ENCODE peak calls at places on chromosomes 11 and 22, in five cellular contexts. One of them, this sample, is unnamed.

GRCh38 chr11:65851083-65851579 is 6.8 kb downstream of the CFL1 start:
- DNase-seq in A549: no peak
- DNase-seq in GM12878: no peak
- DNase-seq in HepG2: no peak
- DNase-seq in K562: peak
- DNase-seq in this sample: peak

GRCh38 chr11:102800774-102801173 is 2.8 kb upstream of the MMP1 start:
- DNase-seq in A549: no peak
- DNase-seq in GM12878: no peak
- DNase-seq in HepG2: no peak
- DNase-seq in K562: no peak
- DNase-seq in this sample: no peak

GRCh38 chr11:129278586-129279319 is 86.6 kb upstream of the ARHGAP32 start:
- DNase-seq in A549: no peak
- DNase-seq in GM12878: no peak
- DNase-seq in HepG2: no peak
- DNase-seq in K562: no peak
- DNase-seq in this sample: peak

GRCh38 chr22:49800408-49801238 is 27.1 kb downstream of the BRD1 start:
- DNase-seq in A549: no peak
- DNase-seq in GM12878: no peak
- DNase-seq in HepG2: no peak
- DNase-seq in K562: no peak
- DNase-seq in this sample: no peak

GRCh38 chr11:92859290-92859689 is 110.2 kb upstream of the MTNR1B start:
- DNase-seq in A549: no peak
- DNase-seq in GM12878: no peak
- DNase-seq in HepG2: no peak
- DNase-seq in K562: no peak
- DNase-seq in this sample: no peak

GRCh38 chr11:127986073-127986472 is 601.3 kb downstream of the ETS1 start:
- DNase-seq in A549: no peak
- DNase-seq in GM12878: no peak
- DNase-seq in HepG2: no peak
- DNase-seq in K562: no peak
- DNase-seq in this sample: no peak

GRCh38 chr22:48799227-48799970 is 1028.3 kb downstream of the BRD1 start:
- DNase-seq in A549: no peak
- DNase-seq in GM12878: no peak
- DNase-seq in HepG2: no peak
- DNase-seq in K562: no peak
- DNase-seq in this sample: no peak

GRCh38 chr11:64016512-64016911 is 19.2 kb upstream of the FLRT1 start:
- DNase-seq in A549: no peak
- DNase-seq in GM12878: no peak
- DNase-seq in HepG2: no peak
- DNase-seq in K562: no peak
- DNase-seq in this sample: no peak

GRCh38 chr11:76745059-76745376 is 38.1 kb upstream of the TSKU start:
- DNase-seq in A549: no peak
- DNase-seq in GM12878: no peak
- DNase-seq in HepG2: no peak
- DNase-seq in K562: no peak
- DNase-seq in this sample: no peak

GRCh38 chr11:50077526-50077925 is 44.9 kb downstream of the OR4C45 start:
- DNase-seq in A549: no peak
- DNase-seq in GM12878: no peak
- DNase-seq in HepG2: no peak
- DNase-seq in K562: no peak
- DNase-seq in this sample: no peak

GRCh38 chr11:122663764-122664163 is 8.2 kb downstream of the UBASH3B start:
- DNase-seq in A549: no peak
- DNase-seq in GM12878: no peak
- DNase-seq in HepG2: no peak
- DNase-seq in K562: no peak
- DNase-seq in this sample: no peak

GRCh38 chr11:93476796-93477195 is 66.4 kb downstream of the SMCO4 start:
- DNase-seq in A549: peak
- DNase-seq in GM12878: no peak
- DNase-seq in HepG2: no peak
- DNase-seq in K562: no peak
- DNase-seq in this sample: no peak

GRCh38 chr11:82872377-82873150 is 27.7 kb downstream of the PRCP start:
- DNase-seq in A549: no peak
- DNase-seq in GM12878: no peak
- DNase-seq in HepG2: no peak
- DNase-seq in K562: no peak
- DNase-seq in this sample: no peak

GRCh38 chr22:20550851-20551744 is 43.7 kb downstream of the MED15 start:
- DNase-seq in A549: no peak
- DNase-seq in GM12878: peak
- DNase-seq in HepG2: no peak
- DNase-seq in K562: no peak
- DNase-seq in this sample: peak

GRCh38 chr11:2989551-2989950 is 2.6 kb downstream of the NAP1L4 start:
- DNase-seq in A549: no peak
- DNase-seq in GM12878: no peak
- DNase-seq in HepG2: no peak
- DNase-seq in K562: no peak
- DNase-seq in this sample: no peak

GRCh38 chr22:44666207-44666585 is 35.8 kb upstream of the PRR5 start:
- DNase-seq in A549: no peak
- DNase-seq in GM12878: no peak
- DNase-seq in HepG2: no peak
- DNase-seq in K562: no peak
- DNase-seq in this sample: no peak

GRCh38 chr22:44668886-44669724 is 32.9 kb upstream of the PRR5 start:
- DNase-seq in A549: no peak
- DNase-seq in GM12878: no peak
- DNase-seq in HepG2: no peak
- DNase-seq in K562: peak
- DNase-seq in this sample: no peak

GRCh38 chr22:44668190-44668885 is 33.7 kb upstream of the PRR5 start:
- DNase-seq in A549: no peak
- DNase-seq in GM12878: no peak
- DNase-seq in HepG2: no peak
- DNase-seq in K562: peak
- DNase-seq in this sample: peak

GRCh38 chr22:44667276-44667675 is 34.7 kb upstream of the PRR5 start:
- DNase-seq in A549: no peak
- DNase-seq in GM12878: no peak
- DNase-seq in HepG2: no peak
- DNase-seq in K562: no peak
- DNase-seq in this sample: no peak

DNA sequence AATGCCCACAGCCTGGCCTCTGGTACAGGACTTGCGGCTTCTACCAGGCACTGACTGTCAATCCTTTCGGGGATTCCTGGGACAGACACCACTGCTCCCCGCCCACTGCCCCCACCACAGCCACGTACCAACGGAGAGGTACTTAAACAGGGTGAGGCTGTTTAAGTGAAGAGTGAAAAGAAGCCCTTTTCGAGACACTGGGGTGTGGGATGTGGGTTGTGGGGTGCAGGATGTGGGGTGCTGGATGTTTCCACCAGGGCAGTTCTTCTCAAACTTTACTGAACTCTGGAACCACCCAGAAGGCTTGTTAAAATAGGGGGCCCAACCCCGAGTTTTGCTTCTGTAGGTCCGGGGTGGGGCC is 34.2 kb upstream of the PRR5 start:
- DNase-seq in A549: no peak
- DNase-seq in GM12878: no peak
- DNase-seq in HepG2: no peak
- DNase-seq in K562: no peak
- DNase-seq in this sample: no peak
- TF ChIP-seq JUNB in A549: no peak
- TF ChIP-seq JUNB in GM12878: no peak
- TF ChIP-seq JUNB in HepG2: no peak
- TF ChIP-seq JUNB in K562: no peak
- TF ChIP-seq JUNB in this sample: no peak

GRCh38 chr11:126284829-126285228 is 1.9 kb downstream of the TIRAP start:
- DNase-seq in A549: peak
- DNase-seq in GM12878: peak
- DNase-seq in HepG2: peak
- DNase-seq in K562: no peak
- DNase-seq in this sample: no peak

GRCh38 chr11:126293726-126294125 is 10.1 kb upstream of the DCPS start:
- DNase-seq in A549: no peak
- DNase-seq in GM12878: no peak
- DNase-seq in HepG2: no peak
- DNase-seq in K562: no peak
- DNase-seq in this sample: no peak

GRCh38 chr11:126282742-126283591 is at the start of gene TIRAP:
- DNase-seq in A549: peak
- DNase-seq in GM12878: no peak
- DNase-seq in HepG2: peak
- DNase-seq in K562: peak
- DNase-seq in this sample: peak

GRCh38 chr11:126290887-126291286 is 8.0 kb downstream of the TIRAP start:
- DNase-seq in A549: no peak
- DNase-seq in GM12878: no peak
- DNase-seq in HepG2: no peak
- DNase-seq in K562: no peak
- DNase-seq in this sample: no peak

GRCh38 chr11:126288237-126288636 is 5.3 kb downstream of the TIRAP start:
- DNase-seq in A549: no peak
- DNase-seq in GM12878: no peak
- DNase-seq in HepG2: no peak
- DNase-seq in K562: no peak
- DNase-seq in this sample: no peak
- TF ChIP-seq REST in A549: no peak
- TF ChIP-seq REST in GM12878: no peak
- TF ChIP-seq REST in HepG2: no peak
- TF ChIP-seq REST in K562: no peak
- TF ChIP-seq REST in this sample: no peak

DNA sequence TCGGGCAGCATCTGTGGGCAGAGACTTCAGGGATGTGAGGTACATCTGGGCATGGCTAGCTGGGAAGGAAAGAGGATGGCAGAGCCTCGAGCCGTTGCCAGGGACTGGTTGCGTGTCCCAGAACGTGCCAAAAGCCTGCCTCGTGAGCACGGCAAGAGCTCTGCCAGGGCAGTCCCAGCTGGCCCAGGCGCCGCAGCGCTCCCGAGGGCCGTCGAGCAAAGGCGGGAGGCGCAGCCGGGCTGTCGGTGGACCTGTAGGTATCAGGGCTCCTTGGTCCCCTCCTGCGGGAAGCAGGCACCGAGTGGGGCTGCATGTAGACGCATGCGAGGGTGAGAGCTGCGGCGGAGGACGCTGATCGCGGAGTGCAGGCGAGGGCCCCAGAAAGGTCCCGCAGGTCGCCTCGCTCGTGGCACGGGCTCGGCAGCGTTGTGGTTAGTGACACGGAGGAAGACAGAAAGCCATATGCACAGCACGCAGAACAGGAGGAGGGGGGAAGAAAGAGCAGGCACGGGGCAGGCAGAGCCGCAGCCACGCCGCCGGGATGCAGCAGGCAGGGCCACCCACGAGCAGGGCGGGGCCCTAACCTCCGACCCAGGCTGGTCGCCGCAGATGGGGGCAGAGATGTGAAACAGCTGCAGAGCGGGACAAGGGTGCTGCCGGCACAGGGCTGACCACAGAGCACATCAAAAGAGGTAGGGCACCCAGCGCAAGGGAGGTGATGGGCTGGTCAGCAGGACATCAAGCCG is 18.0 kb downstream of the LSP1 start:
- DNase-seq in A549: no peak
- DNase-seq in GM12878: no peak
- DNase-seq in HepG2: no peak
- DNase-seq in K562: peak
- DNase-seq in this sample: peak
- TF ChIP-seq JUNB in A549: no peak
- TF ChIP-seq JUNB in GM12878: no peak
- TF ChIP-seq JUNB in HepG2: no peak
- TF ChIP-seq JUNB in K562: no peak
- TF ChIP-seq JUNB in this sample: no peak

GRCh38 chr11:27722117-27722844 is 22.0 kb upstream of the BDNF start:
- DNase-seq in A549: peak
- DNase-seq in GM12878: no peak
- DNase-seq in HepG2: no peak
- DNase-seq in K562: no peak
- DNase-seq in this sample: peak
- TF ChIP-seq REST in A549: no peak
- TF ChIP-seq REST in GM12878: no peak
- TF ChIP-seq REST in HepG2: no peak
- TF ChIP-seq REST in K562: no peak
- TF ChIP-seq REST in this sample: peak

GRCh38 chr22:34669001-34669400 is 397.0 kb upstream of the ISX start:
- DNase-seq in A549: no peak
- DNase-seq in GM12878: no peak
- DNase-seq in HepG2: no peak
- DNase-seq in K562: no peak
- DNase-seq in this sample: no peak
- TF ChIP-seq JUNB in A549: no peak
- TF ChIP-seq JUNB in GM12878: no peak
- TF ChIP-seq JUNB in HepG2: no peak
- TF ChIP-seq JUNB in K562: no peak
- TF ChIP-seq JUNB in this sample: no peak

DNA sequence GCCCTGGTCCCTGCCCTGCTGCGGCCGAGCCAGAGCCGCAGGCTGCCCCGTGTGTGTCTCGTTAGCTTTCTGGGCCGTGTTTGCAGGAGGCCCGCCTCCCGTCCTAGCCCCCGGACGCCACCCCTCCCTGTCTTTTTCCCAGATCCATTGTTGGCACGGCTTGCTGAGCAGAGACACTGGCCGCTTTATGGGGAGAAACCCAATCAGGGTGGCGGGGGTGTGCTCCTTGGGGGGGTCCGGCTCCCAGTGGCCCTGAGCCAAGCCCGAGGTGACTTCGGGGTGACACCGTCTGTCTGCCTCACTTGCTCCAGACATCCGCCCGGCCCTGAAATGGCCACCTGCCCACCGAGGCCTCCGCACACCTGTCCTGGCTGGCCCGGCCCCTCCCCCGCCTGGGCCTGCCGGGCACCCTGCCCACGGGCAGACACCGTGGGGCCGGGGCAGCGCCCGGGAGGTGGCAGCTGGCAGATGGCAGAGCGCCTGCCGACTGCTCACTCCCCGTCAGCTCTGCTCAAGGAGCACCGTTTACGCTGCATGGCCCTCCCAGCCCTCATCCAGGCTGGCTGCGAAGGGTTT is 43.1 kb upstream of the PPARA start:
- DNase-seq in A549: no peak
- DNase-seq in GM12878: no peak
- DNase-seq in HepG2: no peak
- DNase-seq in K562: no peak
- DNase-seq in this sample: no peak
- TF ChIP-seq REST in A549: no peak
- TF ChIP-seq REST in GM12878: no peak
- TF ChIP-seq REST in HepG2: no peak
- TF ChIP-seq REST in K562: no peak
- TF ChIP-seq REST in this sample: no peak